ENCODE peak calls at places on chromosomes 4 and X, in six cellular contexts. One of them, this sample, is unnamed.

GRCh38 chrX:1599791-1600405 is 8.5 kb downstream of the AKAP17A start:
- DNase-seq in breast epithelium: no peak
- DNase-seq in cardiac muscle cell: no peak
- DNase-seq in neuronal stem cell: no peak
- DNase-seq in fibroblast of lung: no peak
- DNase-seq in gastrocnemius medialis: no peak
- DNase-seq in this sample: no peak

GRCh38 chr4:37935026-37935425 is 25.2 kb upstream of the PTTG2 start:
- DNase-seq in cardiac muscle cell: no peak
- DNase-seq in neuronal stem cell: no peak
- DNase-seq in fibroblast of lung: no peak
- DNase-seq in breast epithelium: no peak
- DNase-seq in gastrocnemius medialis: no peak
- DNase-seq in this sample: no peak

GRCh38 chr4:98517444-98518021 is 140.9 kb downstream of the TSPAN5 start:
- DNase-seq in gastrocnemius medialis: no peak
- DNase-seq in fibroblast of lung: peak; percentile 83
- DNase-seq in cardiac muscle cell: peak; percentile 81
- DNase-seq in breast epithelium: no peak
- DNase-seq in neuronal stem cell: no peak
- DNase-seq in this sample: no peak

GRCh38 chr4:72555377-72555831 is 13.6 kb downstream of the ADAMTS3 start:
- DNase-seq in neuronal stem cell: no peak
- DNase-seq in fibroblast of lung: no peak
- DNase-seq in gastrocnemius medialis: no peak
- DNase-seq in breast epithelium: no peak
- DNase-seq in cardiac muscle cell: no peak
- DNase-seq in this sample: no peak

GRCh38 chrX:104343408-104344129 is 88.8 kb upstream of the ESX1 start:
- DNase-seq in neuronal stem cell: peak; percentile 12
- DNase-seq in fibroblast of lung: peak; percentile 79
- DNase-seq in gastrocnemius medialis: no peak
- DNase-seq in breast epithelium: no peak
- DNase-seq in cardiac muscle cell: peak; percentile 86
- DNase-seq in this sample: peak; percentile 7

GRCh38 chr4:98643760-98644159 is 14.7 kb downstream of the TSPAN5 start:
- DNase-seq in gastrocnemius medialis: no peak
- DNase-seq in fibroblast of lung: no peak
- DNase-seq in neuronal stem cell: no peak
- DNase-seq in cardiac muscle cell: no peak
- DNase-seq in breast epithelium: no peak
- DNase-seq in this sample: no peak

GRCh38 chr4:13162886-13163285 is 321.3 kb downstream of the RAB28 start:
- DNase-seq in fibroblast of lung: peak; percentile 91
- DNase-seq in breast epithelium: no peak
- DNase-seq in neuronal stem cell: no peak
- DNase-seq in gastrocnemius medialis: no peak
- DNase-seq in cardiac muscle cell: peak; percentile 22
- DNase-seq in this sample: no peak

GRCh38 chrX:63250253-63250868 is 100.8 kb downstream of the SPIN4 start:
- DNase-seq in fibroblast of lung: peak; percentile 72
- DNase-seq in gastrocnemius medialis: peak; percentile 7
- DNase-seq in breast epithelium: peak; percentile 18
- DNase-seq in neuronal stem cell: peak; percentile 39
- DNase-seq in cardiac muscle cell: peak; percentile 84
- DNase-seq in this sample: no peak

GRCh38 chrX:38220936-38221386 is 290 bp upstream of the SRPX start:
- DNase-seq in breast epithelium: no peak
- DNase-seq in neuronal stem cell: peak; percentile 0
- DNase-seq in cardiac muscle cell: peak; percentile 79
- DNase-seq in gastrocnemius medialis: no peak
- DNase-seq in fibroblast of lung: peak; percentile 55
- DNase-seq in this sample: no peak

GRCh38 chr4:85952982-85953650 is 406.7 kb downstream of the MAPK10 start:
- DNase-seq in neuronal stem cell: no peak
- DNase-seq in breast epithelium: no peak
- DNase-seq in fibroblast of lung: no peak
- DNase-seq in gastrocnemius medialis: no peak
- DNase-seq in cardiac muscle cell: no peak
- DNase-seq in this sample: no peak

GRCh38 chrX:108224727-108225455 is 133.3 kb downstream of the ATG4A start:
- DNase-seq in fibroblast of lung: peak; percentile 58
- DNase-seq in neuronal stem cell: peak; percentile 46
- DNase-seq in cardiac muscle cell: peak; percentile 52
- DNase-seq in breast epithelium: no peak
- DNase-seq in gastrocnemius medialis: no peak
- DNase-seq in this sample: no peak

GRCh38 chrX:40688976-40689375 is 41.6 kb upstream of the CXorf38 start:
- DNase-seq in cardiac muscle cell: no peak
- DNase-seq in neuronal stem cell: no peak
- DNase-seq in breast epithelium: no peak
- DNase-seq in fibroblast of lung: no peak
- DNase-seq in gastrocnemius medialis: no peak
- DNase-seq in this sample: no peak

GRCh38 chr4:76624271-76624681 is 189.2 kb downstream of the SHROOM3 start:
- DNase-seq in cardiac muscle cell: peak; percentile 92
- DNase-seq in neuronal stem cell: peak; percentile 26
- DNase-seq in breast epithelium: peak; percentile 71
- DNase-seq in gastrocnemius medialis: no peak
- DNase-seq in fibroblast of lung: peak; percentile 98
- DNase-seq in this sample: no peak

GRCh38 chrX:17725176-17725575 is 12.1 kb upstream of the SCML1 start:
- DNase-seq in gastrocnemius medialis: no peak
- DNase-seq in breast epithelium: no peak
- DNase-seq in cardiac muscle cell: peak; percentile 3
- DNase-seq in fibroblast of lung: peak; percentile 37
- DNase-seq in neuronal stem cell: no peak
- DNase-seq in this sample: no peak

GRCh38 chr4:41763741-41764140 is 15.2 kb upstream of the PHOX2B start:
- DNase-seq in cardiac muscle cell: no peak
- DNase-seq in neuronal stem cell: no peak
- DNase-seq in breast epithelium: no peak
- DNase-seq in fibroblast of lung: no peak
- DNase-seq in gastrocnemius medialis: no peak
- DNase-seq in this sample: no peak

GRCh38 chrX:20567108-20567507 is 300.4 kb upstream of the RPS6KA3 start:
- DNase-seq in neuronal stem cell: no peak
- DNase-seq in breast epithelium: no peak
- DNase-seq in fibroblast of lung: no peak
- DNase-seq in gastrocnemius medialis: no peak
- DNase-seq in cardiac muscle cell: no peak
- DNase-seq in this sample: no peak

GRCh38 chrX:25754399-25754798 is 383.7 kb upstream of the MAGEB18 start:
- DNase-seq in breast epithelium: no peak
- DNase-seq in neuronal stem cell: no peak
- DNase-seq in fibroblast of lung: no peak
- DNase-seq in gastrocnemius medialis: no peak
- DNase-seq in cardiac muscle cell: no peak
- DNase-seq in this sample: no peak

GRCh38 chrX:21438792-21439191 is 64.6 kb downstream of the CNKSR2 start:
- DNase-seq in breast epithelium: no peak
- DNase-seq in gastrocnemius medialis: no peak
- DNase-seq in cardiac muscle cell: no peak
- DNase-seq in fibroblast of lung: no peak
- DNase-seq in neuronal stem cell: no peak
- DNase-seq in this sample: no peak

GRCh38 chr4:117783716-117784115 is 250.6 kb upstream of the NDST3 start:
- DNase-seq in cardiac muscle cell: no peak
- DNase-seq in neuronal stem cell: no peak
- DNase-seq in fibroblast of lung: peak; percentile 71
- DNase-seq in breast epithelium: no peak
- DNase-seq in gastrocnemius medialis: no peak
- DNase-seq in this sample: no peak

GRCh38 chr4:40333921-40334352 is 1.2 kb upstream of the CHRNA9 start:
- DNase-seq in neuronal stem cell: no peak
- DNase-seq in cardiac muscle cell: peak; percentile 87
- DNase-seq in gastrocnemius medialis: no peak
- DNase-seq in fibroblast of lung: peak; percentile 89
- DNase-seq in breast epithelium: no peak
- DNase-seq in this sample: no peak

GRCh38 chrX:100090931-100091330 is 319.1 kb downstream of the PCDH19 start:
- DNase-seq in cardiac muscle cell: peak; percentile 22
- DNase-seq in fibroblast of lung: peak; percentile 54
- DNase-seq in gastrocnemius medialis: no peak
- DNase-seq in neuronal stem cell: no peak
- DNase-seq in breast epithelium: no peak
- DNase-seq in this sample: no peak

GRCh38 chr4:172489896-172490295 is 676.7 kb downstream of the GALNTL6 start:
- DNase-seq in breast epithelium: no peak
- DNase-seq in cardiac muscle cell: no peak
- DNase-seq in neuronal stem cell: no peak
- DNase-seq in gastrocnemius medialis: no peak
- DNase-seq in fibroblast of lung: no peak
- DNase-seq in this sample: no peak

GRCh38 chr4:56757270-56757746 is 64.2 kb downstream of the SPINK2 start:
- DNase-seq in breast epithelium: no peak
- DNase-seq in cardiac muscle cell: peak; percentile 55
- DNase-seq in neuronal stem cell: no peak
- DNase-seq in gastrocnemius medialis: no peak
- DNase-seq in fibroblast of lung: peak; percentile 73
- DNase-seq in this sample: no peak

GRCh38 chrX:13014111-13015094 is 30.0 kb downstream of the FAM9C start:
- DNase-seq in neuronal stem cell: no peak
- DNase-seq in breast epithelium: no peak
- DNase-seq in gastrocnemius medialis: no peak
- DNase-seq in cardiac muscle cell: peak; percentile 46
- DNase-seq in fibroblast of lung: peak; percentile 54
- DNase-seq in this sample: no peak

GRCh38 chr4:125741825-125742452 is 427.2 kb downstream of the FAT4 start:
- DNase-seq in gastrocnemius medialis: no peak
- DNase-seq in neuronal stem cell: no peak
- DNase-seq in breast epithelium: no peak
- DNase-seq in cardiac muscle cell: peak; percentile 65
- DNase-seq in fibroblast of lung: peak; percentile 32
- DNase-seq in this sample: no peak

GRCh38 chr4:38621004-38621684 is 42.9 kb upstream of the KLF3 start:
- DNase-seq in gastrocnemius medialis: peak; percentile 37
- DNase-seq in fibroblast of lung: peak; percentile 63
- DNase-seq in breast epithelium: no peak
- DNase-seq in neuronal stem cell: no peak
- DNase-seq in cardiac muscle cell: peak; percentile 91
- DNase-seq in this sample: no peak

GRCh38 chrX:7372843-7373525 is 225.0 kb upstream of the PUDP start:
- DNase-seq in fibroblast of lung: peak; percentile 43
- DNase-seq in gastrocnemius medialis: no peak
- DNase-seq in breast epithelium: no peak
- DNase-seq in cardiac muscle cell: peak; percentile 7
- DNase-seq in neuronal stem cell: no peak
- DNase-seq in this sample: no peak

GRCh38 chr4:155822572-155822971 is 43.5 kb downstream of the ASIC5 start:
- DNase-seq in cardiac muscle cell: no peak
- DNase-seq in neuronal stem cell: no peak
- DNase-seq in breast epithelium: no peak
- DNase-seq in fibroblast of lung: peak; percentile 32
- DNase-seq in gastrocnemius medialis: no peak
- DNase-seq in this sample: no peak

GRCh38 chrX:143363419-143363818 is 153.9 kb downstream of the SPANXN3 start:
- DNase-seq in cardiac muscle cell: no peak
- DNase-seq in gastrocnemius medialis: no peak
- DNase-seq in neuronal stem cell: no peak
- DNase-seq in breast epithelium: no peak
- DNase-seq in fibroblast of lung: no peak
- DNase-seq in this sample: no peak

GRCh38 chr4:55284331-55284730 is 61.7 kb upstream of the SRD5A3 start:
- DNase-seq in fibroblast of lung: no peak
- DNase-seq in cardiac muscle cell: no peak
- DNase-seq in breast epithelium: no peak
- DNase-seq in gastrocnemius medialis: no peak
- DNase-seq in neuronal stem cell: no peak
- DNase-seq in this sample: no peak
- H3K9me3 ChIP-seq in fibroblast of lung: no peaks in the 10 kb centered on the region
- H3K9me3 ChIP-seq in cardiac muscle cell: no peaks in the 10 kb centered on the region
- H3K9me3 ChIP-seq in breast epithelium: peaks cover 22% of the 10 kb centered on the region
- H3K9me3 ChIP-seq in gastrocnemius medialis: no peaks in the 10 kb centered on the region
- H3K9me3 ChIP-seq in neuronal stem cell: peaks cover 8% of the 10 kb centered on the region
- H3K9me3 ChIP-seq in this sample: peaks cover 3% of the 10 kb centered on the region

DNA sequence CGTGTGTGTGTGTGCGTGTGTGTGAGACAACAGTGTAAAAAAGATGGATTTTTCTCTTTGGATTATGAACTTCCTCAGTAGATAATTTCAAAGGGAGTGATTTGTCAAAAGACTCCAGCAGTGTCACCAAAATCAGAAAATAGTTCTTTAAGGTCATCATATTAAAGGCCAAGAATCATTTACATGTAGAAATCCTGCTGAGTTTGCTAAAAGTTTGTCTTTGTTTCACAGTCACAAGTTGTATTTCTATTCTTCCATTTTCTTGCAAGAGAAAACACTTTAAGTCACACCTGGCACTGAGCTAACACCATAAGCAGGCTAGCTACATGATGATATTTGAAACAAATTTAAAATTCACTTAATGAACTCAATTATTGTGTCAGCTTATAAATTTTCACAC is 222.7 kb downstream of the PACRGL start:
- DNase-seq in breast epithelium: no peak
- DNase-seq in gastrocnemius medialis: no peak
- DNase-seq in fibroblast of lung: no peak
- DNase-seq in neuronal stem cell: no peak
- DNase-seq in cardiac muscle cell: no peak
- DNase-seq in this sample: no peak
- H3K9me3 ChIP-seq in breast epithelium: no peaks in the 10 kb centered on the region
- H3K9me3 ChIP-seq in gastrocnemius medialis: no peaks in the 10 kb centered on the region
- H3K9me3 ChIP-seq in fibroblast of lung: no peaks in the 10 kb centered on the region
- H3K9me3 ChIP-seq in neuronal stem cell: no peaks in the 10 kb centered on the region
- H3K9me3 ChIP-seq in cardiac muscle cell: no peaks in the 10 kb centered on the region
- H3K9me3 ChIP-seq in this sample: no peaks in the 10 kb centered on the region

DNA sequence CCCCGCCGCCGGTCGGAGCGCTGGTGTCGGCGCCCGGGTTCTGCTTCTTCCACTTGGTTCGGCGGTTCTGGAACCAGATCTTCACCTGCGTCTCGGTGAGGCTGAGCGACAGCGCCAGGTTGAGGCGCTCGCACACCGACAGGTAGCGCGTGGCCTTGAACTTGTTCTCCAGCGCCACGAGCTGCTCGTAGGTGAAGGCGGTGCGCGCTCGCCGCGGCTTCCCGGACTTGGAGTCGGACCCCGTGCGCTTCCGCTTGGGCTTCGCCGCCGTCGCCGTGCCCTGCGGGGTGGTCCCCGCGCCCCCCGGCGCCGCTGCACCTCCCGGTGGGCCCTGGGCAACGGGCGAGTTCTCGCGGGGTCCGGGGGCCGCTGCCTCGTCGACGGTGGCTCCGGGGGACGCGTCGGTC is 3.1 kb downstream of the NKX1-1 start:
- DNase-seq in gastrocnemius medialis: no peak
- DNase-seq in fibroblast of lung: no peak
- DNase-seq in breast epithelium: no peak
- DNase-seq in cardiac muscle cell: no peak
- DNase-seq in neuronal stem cell: no peak
- DNase-seq in this sample: no peak
- H3K9me3 ChIP-seq in gastrocnemius medialis: no peaks in the 10 kb centered on the region
- H3K9me3 ChIP-seq in fibroblast of lung: no peaks in the 10 kb centered on the region
- H3K9me3 ChIP-seq in breast epithelium: no peaks in the 10 kb centered on the region
- H3K9me3 ChIP-seq in cardiac muscle cell: no peaks in the 10 kb centered on the region
- H3K9me3 ChIP-seq in neuronal stem cell: peaks cover 5% of the 10 kb centered on the region
- H3K9me3 ChIP-seq in this sample: no peaks in the 10 kb centered on the region

DNA sequence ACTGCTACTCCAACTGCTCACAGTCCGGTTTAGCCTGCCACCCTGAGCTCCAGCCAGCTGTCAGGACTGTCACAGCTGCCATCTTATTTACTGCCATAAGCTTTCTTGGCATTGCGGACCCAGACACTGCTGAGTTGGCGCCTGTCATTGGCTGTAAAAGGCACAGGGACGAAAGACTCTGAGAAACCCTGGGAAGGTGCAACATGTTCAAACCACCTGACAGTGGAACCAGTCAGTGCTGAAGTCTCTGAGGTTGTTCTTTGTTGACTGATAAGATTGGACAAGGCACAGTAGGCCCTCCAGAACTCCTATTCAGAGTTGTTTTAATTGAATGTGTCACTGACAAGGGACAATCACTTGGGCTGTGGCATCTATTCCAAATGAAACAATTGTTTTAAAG is 927.9 kb downstream of the STPG2 start:
- DNase-seq in cardiac muscle cell: no peak
- DNase-seq in neuronal stem cell: no peak
- DNase-seq in breast epithelium: no peak
- DNase-seq in gastrocnemius medialis: no peak
- DNase-seq in fibroblast of lung: no peak
- DNase-seq in this sample: no peak
- H3K9me3 ChIP-seq in cardiac muscle cell: no peaks in the 10 kb centered on the region
- H3K9me3 ChIP-seq in neuronal stem cell: no peaks in the 10 kb centered on the region
- H3K9me3 ChIP-seq in breast epithelium: no peaks in the 10 kb centered on the region
- H3K9me3 ChIP-seq in gastrocnemius medialis: no peaks in the 10 kb centered on the region
- H3K9me3 ChIP-seq in fibroblast of lung: no peaks in the 10 kb centered on the region
- H3K9me3 ChIP-seq in this sample: no peaks in the 10 kb centered on the region

This sample was measured in T-helper 17 cell.